ENCODE peak calls at places on chromosomes 2 and 18, in four cellular contexts. E is H1, B is HepG2, G is K562. Z is an unnamed sample.

GRCh38 chr2:188853307-188853706 is 120.9 kb upstream of the COL3A1 start:
- DNase-seq in G (no peak), B (no peak), E (no peak), Z (no peak)

GRCh38 chr2:54724560-54725342 is 1.3 kb downstream of the EML6 start:
- DNase-seq in B (no peak), E (no peak), G (no peak), Z (no peak)

GRCh38 chr18:79396431-79397287 is 929 bp downstream of the NFATC1 start:
- DNase-seq in G (peak), E (no peak), B (no peak), Z (no peak)

GRCh38 chr2:84827978-84828575 is 52.8 kb downstream of the TRABD2A start:
- DNase-seq in E (no peak), B (no peak), G (no peak), Z (no peak)

GRCh38 chr18:32346667-32347066 is 124.0 kb downstream of the GAREM1 start:
- DNase-seq in B (no peak), E (no peak), G (no peak), Z (no peak)

GRCh38 chr2:136118819-136119716 is 1.1 kb upstream of the CXCR4 start:
- DNase-seq in G (peak), B (no peak), E (no peak), Z (no peak)

GRCh38 chr2:51258301-51258700 is 226.4 kb upstream of the NRXN1 start:
- DNase-seq in G (no peak), E (no peak), B (no peak), Z (no peak)

GRCh38 chr18:41938445-41938844 is 16.6 kb upstream of the PIK3C3 start:
- DNase-seq in E (no peak), G (no peak), B (no peak), Z (no peak)

GRCh38 chr2:25275575-25275965 is 66.2 kb downstream of the DNMT3A start:
- DNase-seq in B (no peak), E (no peak), G (no peak), Z (no peak)

GRCh38 chr18:75779910-75780309 is 352.4 kb upstream of the SMIM21 start:
- DNase-seq in G (no peak), E (no peak), B (no peak), Z (no peak)
- TF ChIP-seq TAF1 in G (no peak), E (no peak), B (no peak), Z (no peak)

GRCh38 chr2:31429759-31430438 is 15.4 kb upstream of the XDH start:
- DNase-seq in E (no peak), B (no peak), G (no peak), Z (no peak)
- TF ChIP-seq TAF1 in E (no peak), B (no peak), G (no peak), Z (no peak)

DNA sequence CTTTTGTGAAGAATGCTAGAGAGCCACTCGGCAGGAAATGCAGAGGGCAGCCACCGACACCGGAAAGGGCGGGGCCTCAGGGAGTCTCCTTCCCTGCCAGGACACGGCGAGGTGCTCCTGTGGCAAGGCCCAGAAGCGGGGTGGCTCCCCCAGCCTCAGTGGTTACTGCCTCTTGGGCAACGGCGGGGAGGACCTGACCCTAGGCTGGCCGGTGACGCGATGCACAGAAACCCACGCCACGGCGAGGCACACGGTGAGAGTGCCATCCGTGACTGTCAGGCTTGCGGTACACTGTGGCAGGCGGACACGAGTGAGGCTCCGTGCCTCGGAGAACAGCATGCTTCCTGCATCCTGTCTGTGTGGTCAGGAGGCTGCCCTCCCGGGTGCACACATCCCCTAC is 47.8 kb downstream of the ZAP70 start:
- DNase-seq in E (no peak), G (no peak), B (no peak), Z (no peak)
- TF ChIP-seq TAF1 in E (no peak), G (no peak), B (no peak), Z (no peak)

DNA sequence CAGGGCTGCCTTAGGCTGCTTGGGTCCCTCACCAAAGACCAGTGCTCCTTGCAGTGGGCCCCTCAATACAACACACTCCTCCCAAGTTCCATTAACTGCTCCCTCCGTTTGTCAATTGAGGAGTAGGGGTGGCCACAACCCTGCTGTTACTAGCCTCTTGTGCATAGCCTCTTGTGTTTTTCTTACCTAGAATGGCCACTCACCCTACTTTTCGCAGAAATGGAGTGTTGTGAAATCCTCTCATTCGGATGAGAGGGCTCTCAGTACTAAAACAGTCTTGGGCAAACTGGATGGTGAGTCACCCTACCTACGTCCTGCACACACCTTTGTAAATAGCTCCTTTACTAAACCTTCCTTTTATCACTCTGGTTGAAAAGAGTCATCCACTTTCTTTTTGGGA is 253.9 kb downstream of the OSR1 start:
- DNase-seq in E (no peak), B (peak), G (no peak), Z (no peak)
- TF ChIP-seq TAF1 in E (no peak), B (no peak), G (no peak), Z (no peak)

GRCh38 chr2:233919938-233920337 is 2.8 kb downstream of the TRPM8 start:
- DNase-seq in G (no peak), B (no peak), E (no peak), Z (no peak)
- TF ChIP-seq TAF1 in G (no peak), B (no peak), E (no peak), Z (no peak)

DNA sequence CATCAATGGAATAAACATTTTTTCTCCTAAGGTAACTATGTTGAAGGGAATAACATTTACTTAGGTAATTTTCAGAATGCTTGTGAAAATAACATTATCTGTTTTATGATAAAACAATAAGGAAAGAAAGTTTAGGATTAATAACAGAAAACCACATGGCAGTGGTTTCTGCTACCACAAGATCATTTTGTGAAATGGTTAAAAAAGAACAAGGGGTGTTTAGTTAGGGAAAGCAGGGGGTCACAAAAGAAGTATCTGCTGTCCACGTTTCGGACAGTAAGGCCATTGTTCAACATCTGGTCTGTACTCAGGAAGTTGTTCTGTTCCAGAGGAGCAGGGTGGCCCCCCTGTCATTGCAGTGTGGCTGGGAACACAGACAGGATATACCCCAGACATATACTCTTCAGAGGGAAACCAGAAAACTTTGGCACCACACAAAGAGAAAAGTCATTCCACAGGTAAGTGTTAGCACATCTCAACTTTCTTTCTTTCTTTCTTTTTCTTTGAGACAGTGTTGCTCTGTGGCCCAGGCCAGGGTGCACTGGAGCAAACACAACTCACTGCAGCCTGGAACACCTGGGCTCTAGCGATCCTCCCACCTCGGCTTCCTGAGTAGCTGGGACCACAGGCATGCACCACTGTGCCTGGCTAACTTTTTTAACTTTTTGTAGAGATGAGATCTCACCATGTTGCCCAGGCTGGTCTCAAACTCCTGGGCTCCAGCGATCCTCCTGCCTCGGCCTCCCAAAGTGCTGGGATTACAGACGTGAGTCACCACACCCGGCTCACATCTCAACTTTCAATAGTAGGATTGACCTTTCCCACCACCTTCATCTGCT is 14.8 kb upstream of the ARL5A start:
- DNase-seq in G (no peak), B (peak), E (no peak), Z (no peak)
- TF ChIP-seq TAF1 in G (no peak), B (no peak), E (no peak), Z (no peak)

GRCh38 chr2:220811952-220812570 is 760.0 kb downstream of the EPHA4 start:
- DNase-seq in E (no peak), B (no peak), G (no peak), Z (no peak)
- TF ChIP-seq TAF1 in E (no peak), B (no peak), G (no peak), Z (no peak)

GRCh38 chr2:119958642-119959268 is 54.1 kb upstream of the EPB41L5 start:
- DNase-seq in E (no peak), G (no peak), B (no peak), Z (no peak)
- TF ChIP-seq TAF1 in E (no peak), G (no peak), B (no peak), Z (no peak)

DNA sequence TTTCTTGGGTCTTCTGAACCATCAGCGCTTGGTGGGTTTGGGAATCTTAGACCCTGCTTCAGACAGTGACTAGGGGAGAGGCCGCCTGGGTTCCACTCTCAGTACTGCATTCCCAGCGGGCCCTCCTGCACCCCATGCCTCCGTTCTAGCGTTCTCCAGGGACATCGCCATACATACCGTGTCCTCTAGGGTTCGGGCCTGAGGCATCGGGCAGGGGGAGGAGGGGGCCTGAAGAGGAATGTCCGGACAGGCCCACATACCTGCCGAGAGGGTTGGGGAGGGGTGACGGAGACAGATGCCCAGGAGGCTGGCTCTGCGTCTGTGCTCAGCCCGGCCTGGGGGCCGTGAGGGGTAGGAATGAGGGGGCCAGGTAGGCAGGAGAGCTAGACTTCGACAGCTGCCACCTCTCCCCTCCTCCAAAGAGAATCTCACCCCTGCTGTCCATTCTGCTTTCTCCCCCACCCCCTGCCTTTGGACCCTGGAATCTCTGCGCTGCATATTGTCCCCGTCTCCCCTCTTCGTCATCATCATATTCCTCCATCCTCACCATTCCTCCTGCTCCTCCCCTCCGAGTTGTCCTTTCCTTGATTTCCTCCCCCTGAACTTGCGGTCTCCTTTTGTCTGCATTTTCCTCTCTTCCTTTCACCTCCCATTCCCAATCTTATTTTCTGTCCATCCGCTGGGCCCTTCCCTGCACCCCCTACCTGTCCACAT is 7.8 kb upstream of the WNT10A start:
- DNase-seq in B (no peak), E (no peak), G (no peak), Z (no peak)
- TF ChIP-seq TAF1 in B (no peak), E (no peak), G (no peak), Z (no peak)